ENCODE peak calls at places on chromosomes 11 and 22, in four cellular contexts. One of them, this sample, is unnamed.

GRCh38 chr11:67627394-67627787 is 2.3 kb downstream of the NUDT8 start:
- DNase-seq in transverse colon: no peak
- DNase-seq in neural progenitor cell: no peak
- DNase-seq in stimulated activated CD4-positive, alpha-beta T cell treated with anti-CD3 and anti-CD28 coated beads, Interleukin-1b, Interleukin-23, amount 100 ng/mL, for 48 hours: no peak
- DNase-seq in this sample: no peak

GRCh38 chr11:1131033-1131911 is 26.5 kb upstream of the MUC5AC start:
- DNase-seq in transverse colon: no peak
- DNase-seq in neural progenitor cell: no peak
- DNase-seq in stimulated activated CD4-positive, alpha-beta T cell treated with anti-CD3 and anti-CD28 coated beads, Interleukin-1b, Interleukin-23, amount 100 ng/mL, for 48 hours: no peak
- DNase-seq in this sample: no peak

GRCh38 chr11:64250875-64251721 is at the start of gene PLCB3:
- DNase-seq in transverse colon: peak; percentile 71
- DNase-seq in neural progenitor cell: peak; percentile 83
- DNase-seq in stimulated activated CD4-positive, alpha-beta T cell treated with anti-CD3 and anti-CD28 coated beads, Interleukin-1b, Interleukin-23, amount 100 ng/mL, for 48 hours: peak; percentile 52
- DNase-seq in this sample: peak; percentile 79

GRCh38 chr11:11297578-11297977 is 55.5 kb downstream of the CSNK2A3 start:
- DNase-seq in transverse colon: no peak
- DNase-seq in neural progenitor cell: no peak
- DNase-seq in stimulated activated CD4-positive, alpha-beta T cell treated with anti-CD3 and anti-CD28 coated beads, Interleukin-1b, Interleukin-23, amount 100 ng/mL, for 48 hours: no peak
- DNase-seq in this sample: no peak

GRCh38 chr11:127070808-127071207 is 70.2 kb upstream of the KIRREL3 start:
- DNase-seq in transverse colon: no peak
- DNase-seq in neural progenitor cell: no peak
- DNase-seq in stimulated activated CD4-positive, alpha-beta T cell treated with anti-CD3 and anti-CD28 coated beads, Interleukin-1b, Interleukin-23, amount 100 ng/mL, for 48 hours: no peak
- DNase-seq in this sample: no peak

GRCh38 chr22:37260939-37261338 is 16.9 kb upstream of the RAC2 start:
- DNase-seq in transverse colon: peak; percentile 63
- DNase-seq in neural progenitor cell: peak; percentile 82
- DNase-seq in stimulated activated CD4-positive, alpha-beta T cell treated with anti-CD3 and anti-CD28 coated beads, Interleukin-1b, Interleukin-23, amount 100 ng/mL, for 48 hours: peak; percentile 61
- DNase-seq in this sample: peak; percentile 75

GRCh38 chr11:30342736-30343166 is 19.8 kb downstream of the ARL14EP start:
- DNase-seq in transverse colon: peak; percentile 13
- DNase-seq in neural progenitor cell: no peak
- DNase-seq in stimulated activated CD4-positive, alpha-beta T cell treated with anti-CD3 and anti-CD28 coated beads, Interleukin-1b, Interleukin-23, amount 100 ng/mL, for 48 hours: no peak
- DNase-seq in this sample: no peak

GRCh38 chr11:66421492-66422205 is 814 bp downstream of the NPAS4 start:
- DNase-seq in transverse colon: peak; percentile 92
- DNase-seq in neural progenitor cell: peak; percentile 97
- DNase-seq in stimulated activated CD4-positive, alpha-beta T cell treated with anti-CD3 and anti-CD28 coated beads, Interleukin-1b, Interleukin-23, amount 100 ng/mL, for 48 hours: peak; percentile 85
- DNase-seq in this sample: peak; percentile 39

GRCh38 chr22:44171486-44172076 is 9.1 kb upstream of the PARVG start:
- DNase-seq in transverse colon: no peak
- DNase-seq in neural progenitor cell: no peak
- DNase-seq in stimulated activated CD4-positive, alpha-beta T cell treated with anti-CD3 and anti-CD28 coated beads, Interleukin-1b, Interleukin-23, amount 100 ng/mL, for 48 hours: no peak
- DNase-seq in this sample: no peak